ENCODE peak calls at places on chromosomes 4 and X, in four cellular contexts. M is stimulated activated CD8-positive, alpha-beta memory T cell treated with anti-CD3 and anti-CD28 coated beads, Interleukin-2, amount 100 ng/mL, for 48 hours; K is activated T-cell treated with anti-CD3 and anti-CD28 coated beads, Interleukin-2, amount 50 U/mL, for 48 hours; H is iris pigment epithelial cell. U is an unnamed sample.

GRCh38 chr4:6855692-6856297 is 53.8 kb upstream of the TBC1D14 start:
- DNase-seq in M (no peak), K (no peak), H (peak; percentile 91), U (peak; percentile 56)

GRCh38 chr4:86338989-86339388 is 20.9 kb downstream of the MAPK10 start:
- DNase-seq in M (no peak), K (no peak), H (peak; percentile 97), U (peak; percentile 95)

GRCh38 chr4:70734971-70735370 is 13.2 kb downstream of the RUFY3 start:
- DNase-seq in M (no peak), K (no peak), H (no peak), U (no peak)

GRCh38 chr4:53376900-53377299 is 541 bp upstream of the FIP1L1 start:
- DNase-seq in M (no peak), K (no peak), H (no peak), U (no peak)

GRCh38 chr4:82217986-82218715 is 155.6 kb downstream of the HNRNPD start:
- DNase-seq in M (no peak), K (no peak), H (peak; percentile 8), U (no peak)

GRCh38 chr4:81740492-81740891 is 268.8 kb upstream of the RASGEF1B start:
- DNase-seq in M (no peak), K (no peak), H (no peak), U (no peak)

GRCh38 chrX:153828723-153829548 is 1.4 kb downstream of the PDZD4 start:
- DNase-seq in M (no peak), K (no peak), H (no peak), U (no peak)

GRCh38 chr4:9762823-9763475 is 18.5 kb upstream of the DRD5 start:
- DNase-seq in M (no peak), K (peak; percentile 52), H (peak; percentile 80), U (peak; percentile 62)

GRCh38 chr4:83112678-83113428 is 1.7 kb downstream of the PLAC8 start:
- DNase-seq in M (no peak), K (peak; percentile 52), H (peak; percentile 82), U (peak; percentile 45)

GRCh38 chr4:35965300-35965699 is 279.0 kb downstream of the ARAP2 start:
- DNase-seq in M (no peak), K (no peak), H (no peak), U (no peak)

GRCh38 chr4:137509855-137510282 is 22.4 kb downstream of the PCDH18 start:
- DNase-seq in M (no peak), K (no peak), H (no peak), U (peak; percentile 60)

GRCh38 chr4:39043697-39044363 is 11.6 kb upstream of the TMEM156 start:
- DNase-seq in M (no peak), K (no peak), H (peak; percentile 75), U (peak; percentile 66)

GRCh38 chrX:1390621-1391369 is 1.1 kb downstream of the SLC25A6 start:
- DNase-seq in M (no peak), K (peak; percentile 17), H (no peak), U (no peak)

GRCh38 chr4:127965803-127966175 is 583 bp downstream of the ABHD18 start:
- DNase-seq in M (peak; percentile 54), K (peak; percentile 76), H (peak; percentile 22), U (peak; percentile 14)

GRCh38 chr4:151743128-151743854 is 17.5 kb downstream of the GATB start:
- DNase-seq in M (no peak), K (no peak), H (peak; percentile 23), U (no peak)

GRCh38 chr4:110733901-110734300 is 111.0 kb upstream of the PITX2 start:
- DNase-seq in M (no peak), K (no peak), H (peak; percentile 17), U (no peak)

GRCh38 chrX:40784516-40785151 is 49.3 kb upstream of the MED14 start:
- DNase-seq in M (no peak), K (no peak), H (peak; percentile 36), U (no peak)

GRCh38 chr4:53804719-53805118 is 213.4 kb upstream of the LNX1 start:
- DNase-seq in M (no peak), K (peak; percentile 35), H (no peak), U (no peak)

GRCh38 chr4:114997596-114997995 is 115.8 kb downstream of the NDST4 start:
- DNase-seq in M (no peak), K (no peak), H (peak; percentile 3), U (no peak)

GRCh38 chrX:38484607-38485498 is 76.5 kb upstream of the TSPAN7 start:
- DNase-seq in M (no peak), K (no peak), H (no peak), U (no peak)

GRCh38 chr4:35138449-35138848 is 1105.9 kb downstream of the ARAP2 start:
- DNase-seq in M (no peak), K (no peak), H (no peak), U (no peak)

GRCh38 chr4:23717528-23718248 is 172.2 kb downstream of the PPARGC1A start:
- DNase-seq in M (no peak), K (no peak), H (peak; percentile 31), U (peak; percentile 15)

GRCh38 chr4:187436251-187436650 is 559.3 kb upstream of the ZFP42 start:
- DNase-seq in M (no peak), K (no peak), H (no peak), U (no peak)

U was measured in brain microvascular endothelial cell.